ENCODE peak calls at places on chromosomes 12 and 14, in five cellular contexts. U is caudate nucleus; Z is amniotic epithelial cell; Q is activated CD4-positive, CD25-positive, alpha-beta regulatory T cell; J is NCI-H1092. Y is an unnamed sample.

GRCh38 chr14:67491741-67492504 is 3.4 kb upstream of the TMEM229B start:
- DNase-seq in U (no peak), Z (peak), Q (no peak), J (peak), Y (no peak)

GRCh38 chr12:92899388-92900001 is 29.6 kb downstream of the EEA1 start:
- DNase-seq in U (no peak), Z (peak), Q (no peak), J (no peak), Y (peak)

GRCh38 chr14:69606258-69606657 is 5.1 kb upstream of the SUSD6 start:
- DNase-seq in U (no peak), Z (peak), Q (no peak), J (no peak), Y (no peak)

GRCh38 chr14:78790262-78790661 is 620.1 kb downstream of the NRXN3 start:
- DNase-seq in U (no peak), Z (no peak), Q (no peak), J (no peak), Y (no peak)

GRCh38 chr12:6807170-6807569 is 14.5 kb upstream of the GPR162 start:
- DNase-seq in U (no peak), Z (no peak), Q (no peak), J (no peak), Y (no peak)

GRCh38 chr14:67187210-67187609 is 2.0 kb upstream of the GARIN2 start:
- DNase-seq in U (no peak), Z (peak), Q (no peak), J (no peak), Y (peak)

GRCh38 chr14:33369972-33370371 is 431.3 kb downstream of the NPAS3 start:
- DNase-seq in U (no peak), Z (no peak), Q (no peak), J (no peak), Y (no peak)

GRCh38 chr12:92147491-92147890 is 1.8 kb upstream of the BTG1 start:
- DNase-seq in U (no peak), Z (no peak), Q (no peak), J (no peak), Y (no peak)

GRCh38 chr12:19431407-19432308 is 7.6 kb upstream of the AEBP2 start:
- DNase-seq in U (no peak), Z (no peak), Q (peak), J (no peak), Y (peak)

GRCh38 chr14:40417777-40418401 is 985.7 kb upstream of the FBXO33 start:
- DNase-seq in U (no peak), Z (no peak), Q (no peak), J (peak), Y (peak)

GRCh38 chr14:38129705-38130104 is 78.0 kb upstream of the SSTR1 start:
- DNase-seq in U (no peak), Z (no peak), Q (no peak), J (no peak), Y (no peak)

GRCh38 chr14:88556581-88556980 is 1.8 kb upstream of the PTPN21 start:
- DNase-seq in U (no peak), Z (no peak), Q (no peak), J (no peak), Y (no peak)

GRCh38 chr14:63895510-63895909 is 42.7 kb downstream of the SYNE2 start:
- DNase-seq in U (no peak), Z (no peak), Q (no peak), J (no peak), Y (no peak)

GRCh38 chr12:59036341-59036740 is 116.0 kb upstream of the LRIG3 start:
- DNase-seq in U (no peak), Z (peak), Q (no peak), J (no peak), Y (no peak)

GRCh38 chr14:85934123-85934885 is 404.4 kb downstream of the FLRT2 start:
- DNase-seq in U (no peak), Z (peak), Q (peak), J (no peak), Y (no peak)

GRCh38 chr12:113826805-113827204 is 139.3 kb downstream of the RBM19 start:
- DNase-seq in U (no peak), Z (no peak), Q (no peak), J (no peak), Y (no peak)

GRCh38 chr12:70366581-70367267 is 634 bp downstream of the KCNMB4 start:
- DNase-seq in U (peak), Z (peak), Q (peak), J (no peak), Y (peak)

GRCh38 chr12:94566345-94566744 is 84.0 kb downstream of the TMCC3 start:
- DNase-seq in U (peak), Z (no peak), Q (no peak), J (no peak), Y (no peak)

GRCh38 chr14:103522028-103522581 is 525 bp downstream of the CKB start:
- DNase-seq in U (no peak), Z (no peak), Q (no peak), J (peak), Y (no peak)

GRCh38 chr14:36069535-36069900 is 107.0 kb downstream of the PTCSC3 start:
- DNase-seq in U (no peak), Z (peak), Q (no peak), J (peak), Y (peak)

GRCh38 chr12:101230547-101230946 is 20.5 kb upstream of the SLC5A8 start:
- DNase-seq in U (no peak), Z (peak), Q (no peak), J (no peak), Y (peak)

GRCh38 chr14:77622562-77622961 is 6.1 kb upstream of the SPTLC2 start:
- DNase-seq in U (no peak), Z (no peak), Q (no peak), J (no peak), Y (no peak)

GRCh38 chr14:54348923-54349615 is 47.7 kb upstream of the CDKN3 start:
- DNase-seq in U (no peak), Z (peak), Q (no peak), J (no peak), Y (peak)

Y was measured in fibroblast of pulmonary artery.